ENCODE peak calls at places on chromosomes 3 and 15, in five cellular contexts. One of them, this sample, is unnamed.

GRCh38 chr3:28253040-28253715 is 11.8 kb downstream of the CMC1 start:
- DNase-seq in non-pigmented ciliary epithelial cell: no peak
- DNase-seq in NCI-H446 treated with DMSO at 0.1 percent for 48 hours: no peak
- DNase-seq in myocyte: no peak
- DNase-seq in retina: no peak
- DNase-seq in this sample: no peak

GRCh38 chr3:141083831-141084624 is 32.9 kb downstream of the SPSB4 start:
- DNase-seq in non-pigmented ciliary epithelial cell: no peak
- DNase-seq in NCI-H446 treated with DMSO at 0.1 percent for 48 hours: no peak
- DNase-seq in myocyte: peak
- DNase-seq in retina: peak
- DNase-seq in this sample: peak

GRCh38 chr15:100309109-100309983 is 32.4 kb downstream of the ADAMTS17 start:
- DNase-seq in non-pigmented ciliary epithelial cell: no peak
- DNase-seq in NCI-H446 treated with DMSO at 0.1 percent for 48 hours: no peak
- DNase-seq in myocyte: no peak
- DNase-seq in retina: no peak
- DNase-seq in this sample: no peak

GRCh38 chr3:179687967-179688535 is 35.2 kb downstream of the USP13 start:
- DNase-seq in non-pigmented ciliary epithelial cell: no peak
- DNase-seq in NCI-H446 treated with DMSO at 0.1 percent for 48 hours: no peak
- DNase-seq in myocyte: no peak
- DNase-seq in retina: no peak
- DNase-seq in this sample: no peak

GRCh38 chr3:69309810-69310209 is 76.1 kb downstream of the FRMD4B start:
- DNase-seq in non-pigmented ciliary epithelial cell: no peak
- DNase-seq in NCI-H446 treated with DMSO at 0.1 percent for 48 hours: no peak
- DNase-seq in myocyte: peak
- DNase-seq in retina: no peak
- DNase-seq in this sample: peak

GRCh38 chr15:53116169-53116568 is 326.0 kb upstream of the ONECUT1 start:
- DNase-seq in non-pigmented ciliary epithelial cell: no peak
- DNase-seq in NCI-H446 treated with DMSO at 0.1 percent for 48 hours: no peak
- DNase-seq in myocyte: no peak
- DNase-seq in retina: no peak
- DNase-seq in this sample: no peak

GRCh38 chr3:136954246-136954645 is 3.5 kb upstream of the IL20RB start:
- DNase-seq in non-pigmented ciliary epithelial cell: no peak
- DNase-seq in NCI-H446 treated with DMSO at 0.1 percent for 48 hours: no peak
- DNase-seq in myocyte: no peak
- DNase-seq in retina: no peak
- DNase-seq in this sample: no peak

GRCh38 chr3:57068437-57069089 is 8.1 kb downstream of the SPATA12 start:
- DNase-seq in non-pigmented ciliary epithelial cell: peak
- DNase-seq in NCI-H446 treated with DMSO at 0.1 percent for 48 hours: no peak
- DNase-seq in myocyte: peak
- DNase-seq in retina: peak
- DNase-seq in this sample: peak

GRCh38 chr15:57890351-57890750 is 175.2 kb downstream of the ALDH1A2 start:
- DNase-seq in non-pigmented ciliary epithelial cell: peak
- DNase-seq in NCI-H446 treated with DMSO at 0.1 percent for 48 hours: no peak
- DNase-seq in myocyte: no peak
- DNase-seq in retina: no peak
- DNase-seq in this sample: no peak

GRCh38 chr3:195102609-195103467 is 168.1 kb downstream of the XXYLT1 start:
- DNase-seq in non-pigmented ciliary epithelial cell: peak
- DNase-seq in NCI-H446 treated with DMSO at 0.1 percent for 48 hours: no peak
- DNase-seq in myocyte: peak
- DNase-seq in retina: no peak
- DNase-seq in this sample: peak

GRCh38 chr3:159482241-159483031 is 506.2 kb upstream of the IL12A start:
- DNase-seq in non-pigmented ciliary epithelial cell: no peak
- DNase-seq in NCI-H446 treated with DMSO at 0.1 percent for 48 hours: no peak
- DNase-seq in myocyte: no peak
- DNase-seq in retina: no peak
- DNase-seq in this sample: no peak

GRCh38 chr3:37117548-37117947 is 56.8 kb downstream of the LRRFIP2 start:
- DNase-seq in non-pigmented ciliary epithelial cell: no peak
- DNase-seq in NCI-H446 treated with DMSO at 0.1 percent for 48 hours: no peak
- DNase-seq in myocyte: no peak
- DNase-seq in retina: no peak
- DNase-seq in this sample: no peak

GRCh38 chr3:126212629-126213375 is 32.4 kb upstream of the ALDH1L1 start:
- DNase-seq in non-pigmented ciliary epithelial cell: no peak
- DNase-seq in NCI-H446 treated with DMSO at 0.1 percent for 48 hours: no peak
- DNase-seq in myocyte: peak
- DNase-seq in retina: peak
- DNase-seq in this sample: peak

GRCh38 chr15:52284164-52284563 is 11.4 kb downstream of the MYO5C start:
- DNase-seq in non-pigmented ciliary epithelial cell: peak
- DNase-seq in NCI-H446 treated with DMSO at 0.1 percent for 48 hours: no peak
- DNase-seq in myocyte: no peak
- DNase-seq in retina: no peak
- DNase-seq in this sample: no peak

GRCh38 chr3:6105187-6105586 is 755.7 kb upstream of the GRM7 start:
- DNase-seq in non-pigmented ciliary epithelial cell: no peak
- DNase-seq in NCI-H446 treated with DMSO at 0.1 percent for 48 hours: no peak
- DNase-seq in myocyte: no peak
- DNase-seq in retina: no peak
- DNase-seq in this sample: no peak

GRCh38 chr3:46566040-46566631 is at the start of gene LRRC2:
- DNase-seq in non-pigmented ciliary epithelial cell: peak
- DNase-seq in NCI-H446 treated with DMSO at 0.1 percent for 48 hours: no peak
- DNase-seq in myocyte: peak
- DNase-seq in retina: peak
- DNase-seq in this sample: peak

GRCh38 chr3:14284694-14285404 is 106.2 kb downstream of the LSM3 start:
- DNase-seq in non-pigmented ciliary epithelial cell: no peak
- DNase-seq in NCI-H446 treated with DMSO at 0.1 percent for 48 hours: no peak
- DNase-seq in myocyte: no peak
- DNase-seq in retina: no peak
- DNase-seq in this sample: no peak